ENCODE peak calls at places on chromosome 6, in nine cellular contexts. V is iris pigment epithelial cell, T is DMS153, Z is NCI-H82, K is GM18507, A is Right ventricle myocardium superior, S is 8988T, M is left cardiac atrium, D is cerebellar cortex. R is an unnamed sample.

GRCh38 chr6:11618533-11618932 is 81.0 kb downstream of the TMEM170B start:
- DNase-seq in V (peak), T (no peak), Z (peak), K (no peak), A (no peak), S (no peak), M (no peak), D (peak), R (no peak)

GRCh38 chr6:105207524-105208269 is 27.9 kb upstream of the POPDC3 start:
- DNase-seq in V (peak), T (no peak), Z (no peak), K (no peak), A (no peak), S (no peak), M (no peak), D (no peak), R (no peak)

GRCh38 chr6:40819182-40819834 is 219.7 kb downstream of the UNC5CL start:
- DNase-seq in V (no peak), T (no peak), Z (no peak), K (no peak), A (no peak), S (no peak), M (no peak), D (no peak), R (no peak)

GRCh38 chr6:99467509-99468106 is 42.5 kb upstream of the PNISR start:
- DNase-seq in V (peak), T (no peak), Z (peak), K (no peak), A (no peak), S (no peak), M (no peak), D (peak), R (peak)

GRCh38 chr6:144148891-144149290 is 1.4 kb upstream of the STX11 start:
- DNase-seq in V (no peak), T (no peak), Z (no peak), K (no peak), A (no peak), S (no peak), M (no peak), D (no peak), R (no peak)

GRCh38 chr6:156348376-156348775 is 428.8 kb upstream of the ARID1B start:
- DNase-seq in V (no peak), T (no peak), Z (no peak), K (no peak), A (no peak), S (no peak), M (no peak), D (no peak), R (no peak)

GRCh38 chr6:19602614-19603013 is 234.6 kb upstream of the ID4 start:
- DNase-seq in V (no peak), T (no peak), Z (no peak), K (no peak), A (no peak), S (no peak), M (no peak), D (no peak), R (no peak)

GRCh38 chr6:90893385-90893784 is 306.5 kb upstream of the MAP3K7 start:
- DNase-seq in V (no peak), T (no peak), Z (no peak), K (no peak), A (no peak), S (no peak), M (no peak), D (no peak), R (no peak)

GRCh38 chr6:85680388-85680787 is 37.7 kb upstream of the SYNCRIP start:
- DNase-seq in V (no peak), T (no peak), Z (peak), K (no peak), A (no peak), S (no peak), M (no peak), D (no peak), R (no peak)

GRCh38 chr6:34671362-34671761 is 25.2 kb downstream of the ILRUN start:
- DNase-seq in V (peak), T (no peak), Z (no peak), K (no peak), A (no peak), S (no peak), M (no peak), D (no peak), R (no peak)

GRCh38 chr6:13478525-13478962 is 8.9 kb downstream of the GFOD1 start:
- DNase-seq in V (no peak), T (no peak), Z (peak), K (no peak), A (no peak), S (no peak), M (no peak), D (no peak), R (no peak)

GRCh38 chr6:106145741-106146227 is 59.6 kb downstream of the PRDM1 start:
- DNase-seq in V (peak), T (no peak), Z (no peak), K (no peak), A (no peak), S (no peak), M (no peak), D (no peak), R (no peak)

GRCh38 chr6:77136086-77136485 is 327.2 kb downstream of the HTR1B start:
- DNase-seq in V (peak), T (no peak), Z (no peak), K (no peak), A (no peak), S (no peak), M (no peak), D (no peak), R (no peak)

GRCh38 chr6:63573899-63574553 is 1.7 kb downstream of the LOC128125822 start:
- DNase-seq in V (peak), T (peak), Z (peak), K (no peak), A (no peak), S (no peak), M (no peak), D (peak), R (peak)

GRCh38 chr6:131923356-131923755 is 27.8 kb downstream of the CCN2 start:
- DNase-seq in V (peak), T (peak), Z (peak), K (no peak), A (no peak), S (no peak), M (no peak), D (peak), R (peak)

GRCh38 chr6:47352169-47352568 is 42.5 kb upstream of the TNFRSF21 start:
- DNase-seq in V (no peak), T (no peak), Z (peak), K (no peak), A (no peak), S (no peak), M (no peak), D (no peak), R (no peak)

GRCh38 chr6:158213925-158214674 is 46.0 kb downstream of the GTF2H5 start:
- DNase-seq in V (peak), T (peak), Z (peak), K (peak), A (peak), S (no peak), M (peak), D (peak), R (peak)

GRCh38 chr6:35214869-35215664 is 1.3 kb downstream of the SCUBE3 start:
- DNase-seq in V (no peak), T (no peak), Z (no peak), K (no peak), A (no peak), S (no peak), M (no peak), D (no peak), R (no peak)

GRCh38 chr6:1311400-1312192 is at the start of gene FOXQ1:
- DNase-seq in V (peak), T (no peak), Z (peak), K (no peak), A (peak), S (peak), M (no peak), D (peak), R (no peak)

GRCh38 chr6:38730136-38730862 is 15.2 kb downstream of the DNAH8 start:
- DNase-seq in V (no peak), T (no peak), Z (no peak), K (no peak), A (no peak), S (no peak), M (no peak), D (peak), R (no peak)

GRCh38 chr6:142913511-142914047 is 31.4 kb downstream of the HIVEP2 start:
- DNase-seq in V (no peak), T (no peak), Z (no peak), K (peak), A (no peak), S (no peak), M (no peak), D (no peak), R (peak)

GRCh38 chr6:107292570-107293285 is 166.6 kb downstream of the PDSS2 start:
- DNase-seq in V (no peak), T (no peak), Z (no peak), K (no peak), A (no peak), S (no peak), M (no peak), D (peak), R (peak)

GRCh38 chr6:149079911-149080501 is 237.5 kb upstream of the TAB2 start:
- DNase-seq in V (peak), T (no peak), Z (no peak), K (no peak), A (peak), S (no peak), M (peak), D (peak), R (peak)

GRCh38 chr6:10962673-10963072 is 75.8 kb downstream of the SYCP2L start:
- DNase-seq in V (peak), T (no peak), Z (no peak), K (no peak), A (no peak), S (no peak), M (no peak), D (no peak), R (no peak)

GRCh38 chr6:26575494-26575939 is 21.2 kb upstream of the ABT1 start:
- DNase-seq in V (peak), T (no peak), Z (peak), K (no peak), A (no peak), S (no peak), M (no peak), D (peak), R (no peak)

GRCh38 chr6:47587503-47587902 is 109.9 kb downstream of the CD2AP start:
- DNase-seq in V (peak), T (no peak), Z (no peak), K (no peak), A (no peak), S (no peak), M (no peak), D (no peak), R (no peak)

GRCh38 chr6:133609404-133610270 is 279.3 kb upstream of the TCF21 start:
- DNase-seq in V (peak), T (no peak), Z (no peak), K (no peak), A (no peak), S (no peak), M (no peak), D (no peak), R (no peak)

GRCh38 chr6:28008053-28008452 is 51.0 kb downstream of the OR2B6 start:
- DNase-seq in V (no peak), T (no peak), Z (no peak), K (no peak), A (no peak), S (no peak), M (no peak), D (no peak), R (no peak)

R was measured in pons.